ENCODE peak calls at places on chromosome 5, in six cellular contexts. One of them, this sample, is unnamed.

GRCh38 chr5:101590384-101590783 is 687.3 kb upstream of the ST8SIA4 start:
- DNase-seq in colonic mucosa: no peak
- DNase-seq in pancreas: no peak
- DNase-seq in lower lobe of right lung: no peak
- DNase-seq in fibroblast of lung: peak; percentile 3
- DNase-seq in body of pancreas: no peak
- DNase-seq in this sample: no peak

GRCh38 chr5:131079232-131079631 is 85.8 kb downstream of the HINT1 start:
- DNase-seq in body of pancreas: no peak
- DNase-seq in pancreas: no peak
- DNase-seq in fibroblast of lung: no peak
- DNase-seq in colonic mucosa: no peak
- DNase-seq in lower lobe of right lung: no peak
- DNase-seq in this sample: no peak

GRCh38 chr5:61460471-61460870 is 128.4 kb downstream of the ZSWIM6 start:
- DNase-seq in colonic mucosa: no peak
- DNase-seq in pancreas: no peak
- DNase-seq in fibroblast of lung: no peak
- DNase-seq in body of pancreas: no peak
- DNase-seq in lower lobe of right lung: no peak
- DNase-seq in this sample: no peak

GRCh38 chr5:33372721-33373120 is 68.0 kb upstream of the TARS1 start:
- DNase-seq in pancreas: no peak
- DNase-seq in fibroblast of lung: no peak
- DNase-seq in colonic mucosa: no peak
- DNase-seq in lower lobe of right lung: no peak
- DNase-seq in body of pancreas: no peak
- DNase-seq in this sample: no peak

GRCh38 chr5:56696900-56697299 is 118.4 kb upstream of the MAP3K1 start:
- DNase-seq in pancreas: no peak
- DNase-seq in body of pancreas: no peak
- DNase-seq in colonic mucosa: no peak
- DNase-seq in fibroblast of lung: no peak
- DNase-seq in lower lobe of right lung: no peak
- DNase-seq in this sample: no peak

GRCh38 chr5:32935292-32935691 is 224.2 kb downstream of the NPR3 start:
- DNase-seq in body of pancreas: no peak
- DNase-seq in pancreas: no peak
- DNase-seq in fibroblast of lung: no peak
- DNase-seq in colonic mucosa: no peak
- DNase-seq in lower lobe of right lung: no peak
- DNase-seq in this sample: no peak

GRCh38 chr5:176901260-176902101 is 2.3 kb upstream of the HK3 start:
- DNase-seq in lower lobe of right lung: no peak
- DNase-seq in colonic mucosa: no peak
- DNase-seq in body of pancreas: no peak
- DNase-seq in fibroblast of lung: no peak
- DNase-seq in pancreas: no peak
- DNase-seq in this sample: no peak

GRCh38 chr5:90747175-90747574 is 188.6 kb downstream of the ADGRV1 start:
- DNase-seq in lower lobe of right lung: no peak
- DNase-seq in fibroblast of lung: peak; percentile 68
- DNase-seq in pancreas: no peak
- DNase-seq in body of pancreas: no peak
- DNase-seq in colonic mucosa: no peak
- DNase-seq in this sample: no peak

GRCh38 chr5:123754903-123755302 is 242.9 kb downstream of the CSNK1G3 start:
- DNase-seq in pancreas: no peak
- DNase-seq in lower lobe of right lung: no peak
- DNase-seq in body of pancreas: no peak
- DNase-seq in fibroblast of lung: peak; percentile 46
- DNase-seq in colonic mucosa: no peak
- DNase-seq in this sample: no peak

GRCh38 chr5:68287976-68288755 is 72.6 kb downstream of the PIK3R1 start:
- DNase-seq in fibroblast of lung: peak; percentile 66
- DNase-seq in pancreas: peak; percentile 75
- DNase-seq in lower lobe of right lung: peak; percentile 69
- DNase-seq in body of pancreas: peak; percentile 74
- DNase-seq in colonic mucosa: peak; percentile 74
- DNase-seq in this sample: peak; percentile 68

GRCh38 chr5:145830594-145830993 is 4.5 kb downstream of the PRELID2 start:
- DNase-seq in lower lobe of right lung: no peak
- DNase-seq in colonic mucosa: no peak
- DNase-seq in body of pancreas: no peak
- DNase-seq in fibroblast of lung: peak; percentile 59
- DNase-seq in pancreas: no peak
- DNase-seq in this sample: no peak

GRCh38 chr5:73218552-73219171 is 45.7 kb downstream of the TMEM174 start:
- DNase-seq in pancreas: no peak
- DNase-seq in colonic mucosa: no peak
- DNase-seq in lower lobe of right lung: no peak
- DNase-seq in fibroblast of lung: peak; percentile 53
- DNase-seq in body of pancreas: no peak
- DNase-seq in this sample: no peak

GRCh38 chr5:81989204-81989603 is 17.4 kb downstream of the ATG10 start:
- DNase-seq in fibroblast of lung: no peak
- DNase-seq in colonic mucosa: no peak
- DNase-seq in lower lobe of right lung: no peak
- DNase-seq in body of pancreas: no peak
- DNase-seq in pancreas: no peak
- DNase-seq in this sample: no peak
- H3K4me3 ChIP-seq in fibroblast of lung: no peak overlapping the region
- H3K4me3 ChIP-seq in colonic mucosa: no peak overlapping the region
- H3K4me3 ChIP-seq in lower lobe of right lung: no peak overlapping the region
- H3K4me3 ChIP-seq in body of pancreas: no peak overlapping the region
- H3K4me3 ChIP-seq in pancreas: no peak overlapping the region
- H3K4me3 ChIP-seq in this sample: no peak overlapping the region

DNA sequence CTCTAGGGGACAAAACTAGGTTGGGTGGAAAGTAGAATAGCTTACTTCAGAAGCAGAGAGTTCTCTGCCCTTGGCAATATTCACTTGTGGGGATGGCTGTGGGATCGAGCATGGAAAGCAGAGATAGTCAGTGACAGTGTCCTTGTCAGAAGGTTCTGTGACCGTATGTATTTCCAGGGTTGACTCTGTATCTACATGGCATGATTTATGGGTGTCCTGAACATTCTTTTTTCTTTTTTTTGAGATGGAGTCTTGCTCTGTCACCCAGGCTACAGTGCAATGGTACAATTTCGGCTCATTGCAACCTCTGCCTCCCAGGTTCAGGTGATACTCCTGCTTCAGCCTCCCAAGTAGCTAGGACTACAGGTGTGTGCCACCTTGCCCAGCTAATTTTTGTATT is 77.4 kb upstream of the LHFPL2 start:
- DNase-seq in fibroblast of lung: no peak
- DNase-seq in colonic mucosa: no peak
- DNase-seq in pancreas: no peak
- DNase-seq in lower lobe of right lung: no peak
- DNase-seq in body of pancreas: no peak
- DNase-seq in this sample: no peak
- H3K4me1 ChIP-seq in fibroblast of lung: no peaks in the 10 kb centered on the region
- H3K4me1 ChIP-seq in colonic mucosa: no peaks in the 10 kb centered on the region
- H3K4me1 ChIP-seq in pancreas: no peaks in the 10 kb centered on the region
- H3K4me1 ChIP-seq in lower lobe of right lung: peaks cover 4% of the 10 kb centered on the region
- H3K4me1 ChIP-seq in body of pancreas: no peaks in the 10 kb centered on the region
- H3K4me1 ChIP-seq in this sample: peaks cover 7% of the 10 kb centered on the region

GRCh38 chr5:43231977-43232376 is 40.0 kb downstream of the NIM1K start:
- DNase-seq in lower lobe of right lung: no peak
- DNase-seq in pancreas: no peak
- DNase-seq in body of pancreas: peak; percentile 88
- DNase-seq in fibroblast of lung: no peak
- DNase-seq in colonic mucosa: no peak
- DNase-seq in this sample: no peak
- TF ChIP-seq CTCF in lower lobe of right lung: peak; percentile 27
- TF ChIP-seq CTCF in pancreas: peak; percentile 16
- TF ChIP-seq CTCF in body of pancreas: peak; percentile 51
- TF ChIP-seq CTCF in fibroblast of lung: no peak
- TF ChIP-seq CTCF in colonic mucosa: no peak
- TF ChIP-seq CTCF in this sample: no peak

DNA sequence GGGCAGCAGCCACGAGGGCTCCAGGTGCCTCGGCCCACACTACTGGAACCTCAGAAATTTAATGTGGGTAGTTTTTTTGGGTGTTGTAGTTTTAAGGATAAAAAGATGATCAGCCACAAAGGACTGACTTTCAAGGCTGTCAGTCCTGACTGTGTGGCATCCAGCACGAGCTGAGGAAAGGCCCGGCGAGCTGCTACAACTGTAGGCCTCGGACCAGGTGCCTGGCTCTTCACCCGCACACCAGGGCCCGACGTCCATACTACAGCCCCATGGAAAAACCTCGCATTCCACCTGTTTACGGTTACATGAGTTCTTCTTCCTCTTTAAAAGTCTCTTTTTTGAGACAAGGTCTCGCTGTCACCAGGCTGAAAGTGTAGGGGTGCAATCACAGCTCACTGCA is 2.6 kb downstream of the CLPTM1L start:
- DNase-seq in lower lobe of right lung: no peak
- DNase-seq in fibroblast of lung: no peak
- DNase-seq in colonic mucosa: no peak
- DNase-seq in pancreas: peak; percentile 26
- DNase-seq in body of pancreas: no peak
- DNase-seq in this sample: no peak
- H3K4me3 ChIP-seq in lower lobe of right lung: no peak overlapping the region
- H3K4me3 ChIP-seq in fibroblast of lung: no peak overlapping the region
- H3K4me3 ChIP-seq in colonic mucosa: no peak overlapping the region
- H3K4me3 ChIP-seq in pancreas: no peak overlapping the region
- H3K4me3 ChIP-seq in body of pancreas: no peak overlapping the region
- H3K4me3 ChIP-seq in this sample: no peak overlapping the region

DNA sequence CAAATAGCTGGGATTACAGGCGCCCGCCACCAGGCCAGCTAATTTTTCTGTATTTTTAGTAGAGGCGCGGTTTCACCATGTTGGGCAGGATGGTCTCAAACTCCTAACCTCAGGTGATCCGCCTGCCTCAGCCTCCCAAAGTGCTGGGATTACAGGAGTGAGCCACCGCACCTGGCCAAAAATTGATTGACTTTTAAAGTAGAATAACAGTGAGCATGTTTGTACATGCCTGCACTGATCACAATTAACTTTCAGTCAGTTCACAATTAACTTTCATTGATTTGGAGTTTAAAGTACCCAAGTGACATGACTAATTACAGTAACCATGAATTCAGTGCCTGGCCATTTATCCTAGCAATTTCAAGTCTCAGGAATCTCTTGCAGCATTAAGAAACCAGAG is 61.3 kb downstream of the ANKH start:
- DNase-seq in pancreas: no peak
- DNase-seq in body of pancreas: no peak
- DNase-seq in fibroblast of lung: no peak
- DNase-seq in colonic mucosa: no peak
- DNase-seq in lower lobe of right lung: no peak
- DNase-seq in this sample: no peak
- H3K4me1 ChIP-seq in pancreas: peaks cover 3% of the 10 kb centered on the region
- H3K4me1 ChIP-seq in body of pancreas: peaks cover 14% of the 10 kb centered on the region
- H3K4me1 ChIP-seq in fibroblast of lung: peaks cover 11% of the 10 kb centered on the region
- H3K4me1 ChIP-seq in colonic mucosa: no peaks in the 10 kb centered on the region
- H3K4me1 ChIP-seq in lower lobe of right lung: peaks cover 14% of the 10 kb centered on the region
- H3K4me1 ChIP-seq in this sample: peaks cover 53% of the 10 kb centered on the region

GRCh38 chr5:74935752-74936091 is 69.5 kb upstream of the FAM169A start:
- DNase-seq in lower lobe of right lung: no peak
- DNase-seq in pancreas: no peak
- DNase-seq in fibroblast of lung: no peak
- DNase-seq in colonic mucosa: no peak
- DNase-seq in body of pancreas: no peak
- DNase-seq in this sample: no peak

GRCh38 chr5:74938250-74938649 is 72.1 kb upstream of the FAM169A start:
- DNase-seq in lower lobe of right lung: no peak
- DNase-seq in pancreas: no peak
- DNase-seq in body of pancreas: no peak
- DNase-seq in colonic mucosa: no peak
- DNase-seq in fibroblast of lung: peak; percentile 14
- DNase-seq in this sample: no peak

GRCh38 chr5:74940782-74941363 is 74.7 kb upstream of the FAM169A start:
- DNase-seq in pancreas: no peak
- DNase-seq in fibroblast of lung: no peak
- DNase-seq in colonic mucosa: no peak
- DNase-seq in lower lobe of right lung: no peak
- DNase-seq in body of pancreas: no peak
- DNase-seq in this sample: no peak

GRCh38 chr5:74934949-74935751 is 69.0 kb upstream of the FAM169A start:
- DNase-seq in body of pancreas: peak; percentile 84
- DNase-seq in colonic mucosa: no peak
- DNase-seq in fibroblast of lung: peak; percentile 54
- DNase-seq in pancreas: no peak
- DNase-seq in lower lobe of right lung: no peak
- DNase-seq in this sample: no peak
- TF ChIP-seq CTCF in body of pancreas: peak; percentile 70
- TF ChIP-seq CTCF in colonic mucosa: no peak
- TF ChIP-seq CTCF in fibroblast of lung: peak; percentile 41
- TF ChIP-seq CTCF in pancreas: peak; percentile 41
- TF ChIP-seq CTCF in lower lobe of right lung: peak; percentile 29
- TF ChIP-seq CTCF in this sample: peak; percentile 7

GRCh38 chr5:17439956-17440355 is 58.1 kb upstream of the TAF11L2 start:
- DNase-seq in body of pancreas: no peak
- DNase-seq in pancreas: no peak
- DNase-seq in lower lobe of right lung: no peak
- DNase-seq in colonic mucosa: no peak
- DNase-seq in fibroblast of lung: no peak
- DNase-seq in this sample: no peak

GRCh38 chr5:17436766-17437221 is 61.2 kb upstream of the TAF11L2 start:
- DNase-seq in pancreas: no peak
- DNase-seq in body of pancreas: peak; percentile 11
- DNase-seq in lower lobe of right lung: no peak
- DNase-seq in fibroblast of lung: no peak
- DNase-seq in colonic mucosa: no peak
- DNase-seq in this sample: no peak

GRCh38 chr5:17438027-17438426 is 60.0 kb upstream of the TAF11L2 start:
- DNase-seq in body of pancreas: no peak
- DNase-seq in lower lobe of right lung: no peak
- DNase-seq in fibroblast of lung: no peak
- DNase-seq in colonic mucosa: no peak
- DNase-seq in pancreas: no peak
- DNase-seq in this sample: no peak

GRCh38 chr5:17434982-17435381 is 63.0 kb upstream of the TAF11L2 start:
- DNase-seq in body of pancreas: no peak
- DNase-seq in fibroblast of lung: no peak
- DNase-seq in pancreas: no peak
- DNase-seq in colonic mucosa: no peak
- DNase-seq in lower lobe of right lung: no peak
- DNase-seq in this sample: no peak

GRCh38 chr5:17436345-17436744 is 61.7 kb upstream of the TAF11L2 start:
- DNase-seq in fibroblast of lung: no peak
- DNase-seq in body of pancreas: no peak
- DNase-seq in colonic mucosa: no peak
- DNase-seq in lower lobe of right lung: no peak
- DNase-seq in pancreas: no peak
- DNase-seq in this sample: no peak
- H3K4me3 ChIP-seq in fibroblast of lung: peak overlapping the region; percentile 11
- H3K4me3 ChIP-seq in body of pancreas: no peak overlapping the region
- H3K4me3 ChIP-seq in colonic mucosa: peak overlapping the region; percentile 5
- H3K4me3 ChIP-seq in lower lobe of right lung: peak overlapping the region; percentile 22
- H3K4me3 ChIP-seq in pancreas: no peak overlapping the region
- H3K4me3 ChIP-seq in this sample: peak overlapping the region; percentile 31

DNA sequence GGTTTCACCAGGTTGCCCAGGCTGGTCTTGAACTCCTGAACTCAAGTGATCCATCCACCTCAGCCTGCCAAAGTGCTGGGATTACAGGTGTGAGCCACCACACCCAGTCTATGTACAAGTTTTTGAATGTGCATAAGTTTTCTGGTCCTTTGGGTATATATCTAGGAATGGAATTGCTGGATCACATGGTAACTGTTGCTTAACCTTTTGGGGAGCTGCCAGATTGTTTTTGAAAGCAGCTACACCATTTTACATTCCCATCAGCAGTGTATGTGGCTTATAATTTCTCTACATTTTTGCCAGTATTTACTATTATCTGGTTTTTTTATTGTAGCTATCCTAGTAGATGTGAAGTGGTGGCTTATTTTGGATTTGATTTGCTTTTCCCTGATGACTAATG is 8.9 kb upstream of the LNPEP start:
- DNase-seq in fibroblast of lung: no peak
- DNase-seq in colonic mucosa: no peak
- DNase-seq in body of pancreas: no peak
- DNase-seq in pancreas: no peak
- DNase-seq in lower lobe of right lung: no peak
- DNase-seq in this sample: no peak
- H3K4me1 ChIP-seq in fibroblast of lung: no peaks in the 10 kb centered on the region
- H3K4me1 ChIP-seq in colonic mucosa: no peaks in the 10 kb centered on the region
- H3K4me1 ChIP-seq in body of pancreas: peaks cover 15% of the 10 kb centered on the region
- H3K4me1 ChIP-seq in pancreas: peaks cover 5% of the 10 kb centered on the region
- H3K4me1 ChIP-seq in lower lobe of right lung: peaks cover 3% of the 10 kb centered on the region
- H3K4me1 ChIP-seq in this sample: peaks cover 33% of the 10 kb centered on the region